ENCODE peak calls at places on chromosomes 2 and 18, in four cellular contexts. One of them, this sample, is unnamed.

GRCh38 chr2:218383892-218384519 is 1.9 kb downstream of the SLC11A1 start:
- DNase-seq in OCI-LY7: no peak
- DNase-seq in CD4-positive, alpha-beta memory T cell: no peak
- DNase-seq in PC-3: peak
- DNase-seq in this sample: no peak

GRCh38 chr18:9711361-9712129 is 3.4 kb downstream of the RAB31 start:
- DNase-seq in OCI-LY7: no peak
- DNase-seq in CD4-positive, alpha-beta memory T cell: no peak
- DNase-seq in PC-3: no peak
- DNase-seq in this sample: no peak

GRCh38 chr18:67916142-67916541 is 399.6 kb upstream of the DSEL start:
- DNase-seq in OCI-LY7: no peak
- DNase-seq in CD4-positive, alpha-beta memory T cell: no peak
- DNase-seq in PC-3: peak
- DNase-seq in this sample: no peak

GRCh38 chr18:45497595-45498269 is 117.5 kb upstream of the SLC14A2 start:
- DNase-seq in OCI-LY7: no peak
- DNase-seq in CD4-positive, alpha-beta memory T cell: no peak
- DNase-seq in PC-3: no peak
- DNase-seq in this sample: no peak

GRCh38 chr2:238120463-238121298 is 17.8 kb upstream of the KLHL30 start:
- DNase-seq in OCI-LY7: no peak
- DNase-seq in CD4-positive, alpha-beta memory T cell: no peak
- DNase-seq in PC-3: no peak
- DNase-seq in this sample: peak

GRCh38 chr18:65659912-65660311 is 90.9 kb upstream of the CDH7 start:
- DNase-seq in OCI-LY7: no peak
- DNase-seq in CD4-positive, alpha-beta memory T cell: no peak
- DNase-seq in PC-3: peak
- DNase-seq in this sample: no peak

GRCh38 chr2:203453858-203454451 is 81.1 kb downstream of the RAPH1 start:
- DNase-seq in OCI-LY7: peak
- DNase-seq in CD4-positive, alpha-beta memory T cell: peak
- DNase-seq in PC-3: peak
- DNase-seq in this sample: no peak

GRCh38 chr2:188477564-188478086 is 186.0 kb downstream of the GULP1 start:
- DNase-seq in OCI-LY7: no peak
- DNase-seq in CD4-positive, alpha-beta memory T cell: no peak
- DNase-seq in PC-3: no peak
- DNase-seq in this sample: no peak

GRCh38 chr2:131092409-131093065 is 723 bp downstream of the FAM168B start:
- DNase-seq in OCI-LY7: no peak
- DNase-seq in CD4-positive, alpha-beta memory T cell: peak
- DNase-seq in PC-3: no peak
- DNase-seq in this sample: no peak

GRCh38 chr2:170362895-170363582 is 185.1 kb downstream of the MYO3B start:
- DNase-seq in OCI-LY7: peak
- DNase-seq in CD4-positive, alpha-beta memory T cell: no peak
- DNase-seq in PC-3: peak
- DNase-seq in this sample: no peak

GRCh38 chr18:43571078-43571689 is 293.9 kb upstream of the SYT4 start:
- DNase-seq in OCI-LY7: peak
- DNase-seq in CD4-positive, alpha-beta memory T cell: no peak
- DNase-seq in PC-3: peak
- DNase-seq in this sample: no peak

GRCh38 chr18:58590827-58591226 is 38.1 kb downstream of the ALPK2 start:
- DNase-seq in OCI-LY7: no peak
- DNase-seq in CD4-positive, alpha-beta memory T cell: no peak
- DNase-seq in PC-3: no peak
- DNase-seq in this sample: no peak

GRCh38 chr2:197641666-197642065 is 33.7 kb downstream of the RFTN2 start:
- DNase-seq in OCI-LY7: no peak
- DNase-seq in CD4-positive, alpha-beta memory T cell: no peak
- DNase-seq in PC-3: no peak
- DNase-seq in this sample: no peak

GRCh38 chr18:24726727-24727539 is 266.5 kb downstream of the HRH4 start:
- DNase-seq in OCI-LY7: peak
- DNase-seq in CD4-positive, alpha-beta memory T cell: peak
- DNase-seq in PC-3: peak
- DNase-seq in this sample: peak

GRCh38 chr2:132623096-132623839 is 46.7 kb downstream of the LYPD1 start:
- DNase-seq in OCI-LY7: no peak
- DNase-seq in CD4-positive, alpha-beta memory T cell: no peak
- DNase-seq in PC-3: peak
- DNase-seq in this sample: no peak

GRCh38 chr2:38180754-38181153 is 104.8 kb upstream of the CYP1B1 start:
- DNase-seq in OCI-LY7: no peak
- DNase-seq in CD4-positive, alpha-beta memory T cell: no peak
- DNase-seq in PC-3: no peak
- DNase-seq in this sample: no peak

GRCh38 chr2:75729861-75730260 is 19.1 kb upstream of the GCFC2 start:
- DNase-seq in OCI-LY7: no peak
- DNase-seq in CD4-positive, alpha-beta memory T cell: no peak
- DNase-seq in PC-3: peak
- DNase-seq in this sample: no peak

GRCh38 chr18:3207565-3207964 is 12.2 kb downstream of the MYOM1 start:
- DNase-seq in OCI-LY7: no peak
- DNase-seq in CD4-positive, alpha-beta memory T cell: no peak
- DNase-seq in PC-3: peak
- DNase-seq in this sample: no peak

GRCh38 chr2:11832531-11832930 is 86.1 kb downstream of the LPIN1 start:
- DNase-seq in OCI-LY7: peak
- DNase-seq in CD4-positive, alpha-beta memory T cell: no peak
- DNase-seq in PC-3: no peak
- DNase-seq in this sample: no peak

GRCh38 chr2:74915743-74916142 is 42.7 kb upstream of the POLE4 start:
- DNase-seq in OCI-LY7: no peak
- DNase-seq in CD4-positive, alpha-beta memory T cell: no peak
- DNase-seq in PC-3: peak
- DNase-seq in this sample: no peak

GRCh38 chr2:7989823-7990222 is 692.0 kb upstream of the ID2 start:
- DNase-seq in OCI-LY7: no peak
- DNase-seq in CD4-positive, alpha-beta memory T cell: no peak
- DNase-seq in PC-3: no peak
- DNase-seq in this sample: no peak

GRCh38 chr2:223759569-223760430 is 77.6 kb downstream of the AP1S3 start:
- DNase-seq in OCI-LY7: no peak
- DNase-seq in CD4-positive, alpha-beta memory T cell: no peak
- DNase-seq in PC-3: peak
- DNase-seq in this sample: no peak

GRCh38 chr18:57542126-57542525 is 44.4 kb downstream of the FECH start:
- DNase-seq in OCI-LY7: no peak
- DNase-seq in CD4-positive, alpha-beta memory T cell: no peak
- DNase-seq in PC-3: peak
- DNase-seq in this sample: no peak

GRCh38 chr2:122446761-122447160 is 691.3 kb downstream of the TSN start:
- DNase-seq in OCI-LY7: no peak
- DNase-seq in CD4-positive, alpha-beta memory T cell: no peak
- DNase-seq in PC-3: no peak
- DNase-seq in this sample: no peak

GRCh38 chr2:28172114-28172898 is 220.4 kb upstream of the FOSL2 start:
- DNase-seq in OCI-LY7: no peak
- DNase-seq in CD4-positive, alpha-beta memory T cell: no peak
- DNase-seq in PC-3: no peak
- DNase-seq in this sample: no peak

GRCh38 chr2:69017876-69018275 is 4.9 kb downstream of the ANTXR1 start:
- DNase-seq in OCI-LY7: no peak
- DNase-seq in CD4-positive, alpha-beta memory T cell: no peak
- DNase-seq in PC-3: no peak
- DNase-seq in this sample: no peak

GRCh38 chr2:226837334-226837733 is 1.5 kb downstream of the RHBDD1 start:
- DNase-seq in OCI-LY7: no peak
- DNase-seq in CD4-positive, alpha-beta memory T cell: no peak
- DNase-seq in PC-3: no peak
- DNase-seq in this sample: no peak
- H3K27ac ChIP-seq in OCI-LY7: peak
- H3K27ac ChIP-seq in CD4-positive, alpha-beta memory T cell: peak
- H3K27ac ChIP-seq in PC-3: no peak
- H3K27ac ChIP-seq in this sample: no peak

GRCh38 chr18:48929951-48930713 is 20.6 kb downstream of the SMAD7 start:
- DNase-seq in OCI-LY7: no peak
- DNase-seq in CD4-positive, alpha-beta memory T cell: no peak
- DNase-seq in PC-3: no peak
- DNase-seq in this sample: peak
- H3K4me3 ChIP-seq in OCI-LY7: no peak
- H3K4me3 ChIP-seq in CD4-positive, alpha-beta memory T cell: no peak
- H3K4me3 ChIP-seq in PC-3: no peak
- H3K4me3 ChIP-seq in this sample: no peak

GRCh38 chr2:102620367-102620766 is 1.0 kb downstream of the SLC9A2 start:
- DNase-seq in OCI-LY7: no peak
- DNase-seq in CD4-positive, alpha-beta memory T cell: no peak
- DNase-seq in PC-3: peak
- DNase-seq in this sample: no peak
- H3K27ac ChIP-seq in OCI-LY7: no peak
- H3K27ac ChIP-seq in CD4-positive, alpha-beta memory T cell: no peak
- H3K27ac ChIP-seq in PC-3: no peak
- H3K27ac ChIP-seq in this sample: no peak

DNA sequence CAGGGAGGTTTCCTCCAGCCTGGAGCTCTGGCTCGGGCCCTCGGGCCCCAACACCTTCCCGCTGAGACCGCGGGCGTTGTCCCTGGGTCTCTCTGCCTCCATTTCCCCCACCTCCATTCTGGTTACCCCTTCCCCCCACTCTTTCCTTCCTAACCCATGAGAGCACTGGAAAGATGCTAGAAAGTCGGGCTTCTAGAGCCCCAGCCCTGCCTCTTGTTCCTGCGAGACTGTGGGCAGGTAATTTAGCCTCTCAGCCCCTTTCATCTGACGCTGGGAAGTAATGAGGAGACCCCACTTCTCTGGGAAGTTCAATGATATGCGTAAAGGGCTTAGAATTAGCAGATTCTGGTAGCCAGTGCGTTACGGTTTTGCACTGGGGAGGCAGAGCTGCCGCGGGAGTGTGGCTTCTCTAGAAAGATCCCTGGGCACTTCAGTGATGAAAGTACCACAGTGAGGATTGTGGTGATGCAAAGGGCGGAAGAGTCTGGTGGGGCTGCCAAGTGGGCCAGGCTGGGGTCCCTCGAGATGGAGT is 16.2 kb upstream of the ECEL1 start:
- DNase-seq in OCI-LY7: no peak
- DNase-seq in CD4-positive, alpha-beta memory T cell: no peak
- DNase-seq in PC-3: no peak
- DNase-seq in this sample: no peak
- H3K4me3 ChIP-seq in OCI-LY7: no peak
- H3K4me3 ChIP-seq in CD4-positive, alpha-beta memory T cell: no peak
- H3K4me3 ChIP-seq in PC-3: no peak
- H3K4me3 ChIP-seq in this sample: no peak

GRCh38 chr2:111695441-111696007 is 188.5 kb downstream of the ANAPC1 start:
- DNase-seq in OCI-LY7: no peak
- DNase-seq in CD4-positive, alpha-beta memory T cell: no peak
- DNase-seq in PC-3: no peak
- DNase-seq in this sample: no peak
- H3K27ac ChIP-seq in OCI-LY7: no peak
- H3K27ac ChIP-seq in CD4-positive, alpha-beta memory T cell: no peak
- H3K27ac ChIP-seq in PC-3: peak
- H3K27ac ChIP-seq in this sample: no peak

GRCh38 chr2:240250985-240251847 is 110.8 kb upstream of the OTOS start:
- DNase-seq in OCI-LY7: no peak
- DNase-seq in CD4-positive, alpha-beta memory T cell: no peak
- DNase-seq in PC-3: peak
- DNase-seq in this sample: peak
- H3K4me3 ChIP-seq in OCI-LY7: no peak
- H3K4me3 ChIP-seq in CD4-positive, alpha-beta memory T cell: no peak
- H3K4me3 ChIP-seq in PC-3: peak
- H3K4me3 ChIP-seq in this sample: no peak

GRCh38 chr18:62788111-62788510 is 72.8 kb downstream of the PHLPP1 start:
- DNase-seq in OCI-LY7: no peak
- DNase-seq in CD4-positive, alpha-beta memory T cell: no peak
- DNase-seq in PC-3: no peak
- DNase-seq in this sample: no peak
- H3K27ac ChIP-seq in OCI-LY7: no peak
- H3K27ac ChIP-seq in CD4-positive, alpha-beta memory T cell: no peak
- H3K27ac ChIP-seq in PC-3: no peak
- H3K27ac ChIP-seq in this sample: no peak

GRCh38 chr2:216985658-216986141 is 125.8 kb upstream of the TNP1 start:
- DNase-seq in OCI-LY7: no peak
- DNase-seq in CD4-positive, alpha-beta memory T cell: no peak
- DNase-seq in PC-3: no peak
- DNase-seq in this sample: no peak
- H3K4me3 ChIP-seq in OCI-LY7: no peak
- H3K4me3 ChIP-seq in CD4-positive, alpha-beta memory T cell: no peak
- H3K4me3 ChIP-seq in PC-3: no peak
- H3K4me3 ChIP-seq in this sample: no peak

GRCh38 chr2:43025709-43026290 is 200.6 kb downstream of the ZFP36L2 start:
- DNase-seq in OCI-LY7: no peak
- DNase-seq in CD4-positive, alpha-beta memory T cell: no peak
- DNase-seq in PC-3: no peak
- DNase-seq in this sample: no peak

GRCh38 chr2:43023791-43024514 is 202.5 kb downstream of the ZFP36L2 start:
- DNase-seq in OCI-LY7: no peak
- DNase-seq in CD4-positive, alpha-beta memory T cell: no peak
- DNase-seq in PC-3: no peak
- DNase-seq in this sample: no peak

GRCh38 chr2:43022896-43023295 is 203.5 kb downstream of the ZFP36L2 start:
- DNase-seq in OCI-LY7: no peak
- DNase-seq in CD4-positive, alpha-beta memory T cell: no peak
- DNase-seq in PC-3: no peak
- DNase-seq in this sample: no peak

GRCh38 chr2:43026451-43027102 is 199.8 kb downstream of the ZFP36L2 start:
- DNase-seq in OCI-LY7: no peak
- DNase-seq in CD4-positive, alpha-beta memory T cell: no peak
- DNase-seq in PC-3: no peak
- DNase-seq in this sample: no peak

GRCh38 chr2:43024515-43024962 is 201.9 kb downstream of the ZFP36L2 start:
- DNase-seq in OCI-LY7: peak
- DNase-seq in CD4-positive, alpha-beta memory T cell: peak
- DNase-seq in PC-3: peak
- DNase-seq in this sample: peak
- H3K27ac ChIP-seq in OCI-LY7: no peak
- H3K27ac ChIP-seq in CD4-positive, alpha-beta memory T cell: no peak
- H3K27ac ChIP-seq in PC-3: no peak
- H3K27ac ChIP-seq in this sample: no peak

GRCh38 chr2:60476206-60476946 is 77.1 kb downstream of the BCL11A start:
- DNase-seq in OCI-LY7: no peak
- DNase-seq in CD4-positive, alpha-beta memory T cell: no peak
- DNase-seq in PC-3: no peak
- DNase-seq in this sample: no peak

GRCh38 chr2:60481257-60481656 is 72.2 kb downstream of the BCL11A start:
- DNase-seq in OCI-LY7: no peak
- DNase-seq in CD4-positive, alpha-beta memory T cell: no peak
- DNase-seq in PC-3: no peak
- DNase-seq in this sample: no peak

GRCh38 chr2:60478660-60479059 is 74.8 kb downstream of the BCL11A start:
- DNase-seq in OCI-LY7: no peak
- DNase-seq in CD4-positive, alpha-beta memory T cell: no peak
- DNase-seq in PC-3: no peak
- DNase-seq in this sample: no peak

GRCh38 chr2:60480089-60480773 is 73.2 kb downstream of the BCL11A start:
- DNase-seq in OCI-LY7: no peak
- DNase-seq in CD4-positive, alpha-beta memory T cell: no peak
- DNase-seq in PC-3: no peak
- DNase-seq in this sample: no peak

GRCh38 chr2:60479226-60480088 is 74.0 kb downstream of the BCL11A start:
- DNase-seq in OCI-LY7: no peak
- DNase-seq in CD4-positive, alpha-beta memory T cell: no peak
- DNase-seq in PC-3: peak
- DNase-seq in this sample: no peak
- H3K4me3 ChIP-seq in OCI-LY7: no peak
- H3K4me3 ChIP-seq in CD4-positive, alpha-beta memory T cell: no peak
- H3K4me3 ChIP-seq in PC-3: no peak
- H3K4me3 ChIP-seq in this sample: no peak

This sample was measured in right cardiac atrium.